ENCODE peak calls at places on chromosomes 6 and 20, in four cellular contexts. W, K, D and S are unnamed samples.

GRCh38 chr20:45810191-45810590 is 2.3 kb upstream of the UBE2C start:
- DNase-seq in W (no peak), K (no peak), D (no peak), S (no peak)

GRCh38 chr6:332671-333070 is 40.4 kb downstream of the DUSP22 start:
- DNase-seq in W (no peak), K (peak), D (peak), S (peak)

GRCh38 chr6:24426729-24427446 is 24.2 kb downstream of the MRS2 start:
- DNase-seq in W (no peak), K (no peak), D (no peak), S (no peak)

GRCh38 chr6:161637658-161638057 is 363.8 kb upstream of the AGPAT4 start:
- DNase-seq in W (no peak), K (no peak), D (no peak), S (no peak)

GRCh38 chr6:89146748-89147715 is 1.2 kb downstream of the PM20D2 start:
- DNase-seq in W (no peak), K (peak), D (no peak), S (peak)

GRCh38 chr6:98787961-98788360 is 46.4 kb upstream of the POU3F2 start:
- DNase-seq in W (no peak), K (peak), D (no peak), S (no peak)

GRCh38 chr20:34211591-34211990 is 29.6 kb upstream of the ASIP start:
- DNase-seq in W (no peak), K (no peak), D (no peak), S (no peak)

GRCh38 chr20:23820493-23820892 is 6.0 kb downstream of the CST2 start:
- DNase-seq in W (no peak), K (no peak), D (no peak), S (no peak)

GRCh38 chr20:4962257-4962855 is 39.0 kb downstream of the SLC23A2 start:
- DNase-seq in W (no peak), K (no peak), D (no peak), S (no peak)

GRCh38 chr20:5353624-5354496 is 37.1 kb upstream of the PROKR2 start:
- DNase-seq in W (no peak), K (peak), D (no peak), S (peak)

GRCh38 chr20:45822863-45823262 is 4.2 kb downstream of the TNNC2 start:
- DNase-seq in W (no peak), K (no peak), D (peak), S (peak)

GRCh38 chr20:61120595-61121515 is 131.2 kb upstream of the CDH4 start:
- DNase-seq in W (no peak), K (peak), D (no peak), S (peak)

GRCh38 chr20:34861386-34862084 is 11.1 kb downstream of the GGT7 start:
- DNase-seq in W (no peak), K (no peak), D (no peak), S (peak)

GRCh38 chr6:87918461-87918941 is 129.1 kb upstream of the SPACA1 start:
- DNase-seq in W (no peak), K (peak), D (no peak), S (peak)

GRCh38 chr6:33633084-33633461 is 12.0 kb downstream of the ITPR3 start:
- DNase-seq in W (no peak), K (no peak), D (no peak), S (no peak)

GRCh38 chr6:33634203-33634727 is 13.1 kb downstream of the ITPR3 start:
- DNase-seq in W (peak), K (no peak), D (no peak), S (no peak)

GRCh38 chr6:33632603-33633039 is 11.5 kb downstream of the ITPR3 start:
- DNase-seq in W (peak), K (no peak), D (no peak), S (peak)

GRCh38 chr6:33634986-33635385 is 13.9 kb downstream of the ITPR3 start:
- DNase-seq in W (no peak), K (no peak), D (no peak), S (no peak)

GRCh38 chr6:33633462-33634158 is 12.5 kb downstream of the ITPR3 start:
- DNase-seq in W (peak), K (no peak), D (peak), S (peak)
- H3K4me3 ChIP-seq in W (peak), K (peak), D (peak), S (peak)

GRCh38 chr20:58359441-58359840 is 29.6 kb upstream of the VAPB start:
- DNase-seq in W (no peak), K (no peak), D (no peak), S (no peak)
- TF ChIP-seq CTCF in W (no peak), K (no peak), D (no peak), S (peak)

GRCh38 chr20:44054118-44054517 is 132.9 kb downstream of the JPH2 start:
- DNase-seq in W (peak), K (no peak), D (peak), S (no peak)

GRCh38 chr20:44056010-44056698 is 130.8 kb downstream of the JPH2 start:
- DNase-seq in W (no peak), K (no peak), D (peak), S (peak)

GRCh38 chr20:44053046-44053445 is 133.9 kb downstream of the JPH2 start:
- DNase-seq in W (no peak), K (no peak), D (no peak), S (no peak)

GRCh38 chr20:44054849-44055248 is 132.1 kb downstream of the JPH2 start:
- DNase-seq in W (no peak), K (no peak), D (no peak), S (no peak)

DNA sequence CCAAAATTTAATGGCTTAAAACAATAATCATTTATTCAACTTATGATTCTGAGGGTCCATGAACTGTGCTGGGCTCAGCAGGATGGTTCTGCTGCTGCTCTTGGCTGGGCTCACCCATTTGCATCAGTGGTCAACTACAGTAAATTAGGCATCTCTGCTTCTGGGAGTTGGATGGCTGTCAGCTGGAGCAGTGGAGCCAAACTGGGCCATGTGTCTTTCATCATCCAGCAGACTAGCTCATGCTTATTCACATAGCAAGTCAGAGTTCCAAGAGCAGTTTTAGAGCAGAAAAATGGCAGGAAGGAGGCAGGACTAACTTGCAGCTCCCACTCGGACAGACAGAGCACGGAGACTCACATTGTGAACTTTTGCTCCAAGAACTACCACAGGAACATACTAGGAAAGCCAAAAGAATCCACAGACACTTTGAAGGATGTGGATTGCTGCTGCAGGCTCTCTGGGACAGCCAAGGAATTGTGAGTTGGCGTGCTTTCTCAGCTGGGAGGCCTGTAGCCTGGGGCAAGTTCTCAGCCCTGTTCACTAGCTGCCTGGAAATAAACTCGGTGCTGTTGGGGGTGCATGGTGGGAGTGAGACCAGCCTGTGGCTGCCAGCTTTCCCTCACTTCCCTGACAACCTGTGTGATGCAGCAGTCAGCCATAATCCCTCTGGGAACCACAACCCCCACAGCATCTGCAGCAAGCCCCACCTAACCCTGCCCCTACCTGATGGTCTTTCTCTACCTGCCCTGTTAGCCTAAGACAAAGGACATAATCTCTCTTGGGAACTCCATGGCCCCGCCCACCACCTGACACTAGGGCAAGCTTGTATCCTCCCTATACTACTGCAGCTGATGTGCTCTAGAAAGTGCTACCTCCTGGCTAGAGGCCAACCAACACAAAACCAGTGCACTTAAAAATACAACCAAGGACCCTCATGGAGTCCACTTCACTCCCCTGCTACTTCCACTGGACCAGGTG is 129.0 kb downstream of the JPH2 start:
- DNase-seq in W (no peak), K (peak), D (no peak), S (no peak)
- H3K4me3 ChIP-seq in W (no peak), K (no peak), D (no peak), S (no peak)

GRCh38 chr6:131116755-131117360 is 18.4 kb upstream of the AKAP7 start:
- DNase-seq in W (no peak), K (no peak), D (no peak), S (peak)
- TF ChIP-seq CTCF in W (peak), K (peak), D (peak), S (peak)

GRCh38 chr20:52103469-52103910 is 88.1 kb downstream of the ZFP64 start:
- DNase-seq in W (no peak), K (peak), D (no peak), S (peak)

GRCh38 chr20:52105045-52105572 is 86.5 kb downstream of the ZFP64 start:
- DNase-seq in W (peak), K (peak), D (no peak), S (peak)

GRCh38 chr20:52105573-52106422 is 85.8 kb downstream of the ZFP64 start:
- DNase-seq in W (no peak), K (peak), D (no peak), S (peak)

GRCh38 chr20:52103911-52104545 is 87.6 kb downstream of the ZFP64 start:
- DNase-seq in W (no peak), K (peak), D (no peak), S (no peak)

DNA sequence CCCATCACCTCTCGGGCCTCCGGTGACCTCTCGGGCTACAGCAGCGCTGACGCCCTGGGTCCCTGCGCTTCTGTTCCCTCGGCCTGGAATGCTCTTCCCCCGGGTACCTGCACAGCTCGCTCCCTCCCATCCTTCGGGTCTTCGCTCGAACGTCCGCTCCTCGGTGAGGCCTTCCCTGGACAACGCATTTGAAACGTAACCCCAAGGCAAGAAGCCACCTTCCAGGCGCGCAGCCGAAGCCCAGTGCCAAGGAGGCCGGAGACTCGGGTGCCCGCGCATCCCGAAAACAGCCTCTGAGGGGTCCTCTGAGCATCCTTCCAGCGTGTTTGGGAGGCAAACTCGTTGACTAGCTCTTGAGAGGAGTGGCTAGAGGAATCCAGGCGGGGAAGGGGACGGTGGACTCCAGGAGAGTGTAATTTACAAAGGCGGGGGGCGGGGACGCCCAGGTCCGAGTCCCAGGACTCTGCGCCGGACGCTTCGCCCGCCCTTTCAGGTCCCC is 87.0 kb downstream of the ZFP64 start:
- DNase-seq in W (no peak), K (peak), D (no peak), S (peak)
- H3K4me3 ChIP-seq in W (peak), K (peak), D (peak), S (peak)

GRCh38 chr20:50509923-50510705 is at the start of gene PTPN1:
- DNase-seq in W (peak), K (peak), D (peak), S (peak)

GRCh38 chr20:50501970-50502745 is 8.0 kb upstream of the PTPN1 start:
- DNase-seq in W (no peak), K (no peak), D (no peak), S (no peak)

GRCh38 chr20:50508171-50508761 is 1.9 kb upstream of the PTPN1 start:
- DNase-seq in W (no peak), K (peak), D (no peak), S (no peak)

GRCh38 chr20:50504231-50504823 is 5.9 kb upstream of the PTPN1 start:
- DNase-seq in W (no peak), K (no peak), D (no peak), S (no peak)

GRCh38 chr20:50506270-50506579 is 4.0 kb upstream of the PTPN1 start:
- DNase-seq in W (no peak), K (no peak), D (no peak), S (no peak)
- TF ChIP-seq CTCF in W (no peak), K (no peak), D (no peak), S (peak)

DNA sequence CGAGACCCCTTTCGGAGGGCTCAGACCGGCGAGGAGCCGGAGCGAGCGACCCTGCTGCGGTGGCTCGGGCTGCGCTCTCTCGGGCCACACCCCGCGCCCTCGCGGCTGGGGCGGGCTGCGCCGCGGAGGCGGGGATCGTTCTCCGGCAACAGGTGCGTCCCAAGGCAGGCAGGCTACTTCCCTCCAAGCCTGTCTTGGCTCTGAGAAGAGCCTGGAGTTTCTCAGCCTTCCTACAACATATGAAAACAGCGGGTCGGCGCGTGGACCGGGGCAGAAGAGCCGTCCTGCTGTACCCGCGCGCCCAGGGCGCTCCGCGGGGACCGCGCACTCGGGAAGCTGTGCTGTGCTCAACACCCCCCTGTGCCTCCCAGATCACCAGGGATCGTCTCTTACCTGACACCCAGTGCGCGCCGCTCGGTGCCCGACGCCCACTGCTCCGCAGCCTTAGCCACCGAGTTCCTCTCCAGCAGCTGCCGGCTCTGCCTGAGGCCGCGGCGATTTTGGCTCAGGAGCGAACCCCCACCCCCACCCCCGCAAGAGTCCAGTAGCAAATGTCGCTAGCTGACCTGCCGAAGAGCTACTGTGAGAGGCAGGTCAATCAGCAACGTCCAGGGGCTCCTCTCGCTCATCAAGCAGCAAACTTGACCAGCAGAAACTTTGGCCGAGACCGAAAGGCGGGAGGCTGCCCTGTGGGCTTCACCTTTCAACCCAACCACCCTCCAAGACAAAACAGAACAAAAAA is 3.7 kb upstream of the OLIG3 start:
- DNase-seq in W (no peak), K (no peak), D (no peak), S (no peak)
- H3K4me3 ChIP-seq in W (no peak), K (no peak), D (no peak), S (no peak)